ENCODE peak calls at places on chromosome 5, in six cellular contexts. B is GM10248; F is effector CD4-positive, alpha-beta T cell; Q is heart right ventricle; Z is T-helper 9 cell; V is adipocyte. E is an unnamed sample.

GRCh38 chr5:136011427-136012001 is 17.3 kb upstream of the TGFBI start:
- DNase-seq in B (no peak), F (no peak), Q (no peak), Z (no peak), V (no peak), E (no peak)

GRCh38 chr5:13739462-13739861 is 205.0 kb downstream of the DNAH5 start:
- DNase-seq in B (no peak), F (no peak), Q (no peak), Z (no peak), V (no peak), E (no peak)

GRCh38 chr5:92504346-92504745 is 1076.7 kb downstream of the NR2F1-AS1 start:
- DNase-seq in B (no peak), F (no peak), Q (no peak), Z (no peak), V (no peak), E (no peak)

GRCh38 chr5:6734243-6734695 is 21.0 kb downstream of the TENT4A start:
- DNase-seq in B (no peak), F (no peak), Q (peak), Z (no peak), V (no peak), E (no peak)

GRCh38 chr5:146561711-146562110 is 45.7 kb upstream of the GPR151 start:
- DNase-seq in B (no peak), F (no peak), Q (no peak), Z (no peak), V (no peak), E (no peak)

GRCh38 chr5:125756456-125756855 is 666.8 kb upstream of the GRAMD2B start:
- DNase-seq in B (no peak), F (no peak), Q (no peak), Z (no peak), V (peak), E (no peak)

GRCh38 chr5:162209005-162209605 is 141.5 kb downstream of the GABRG2 start:
- DNase-seq in B (peak), F (no peak), Q (no peak), Z (no peak), V (peak), E (peak)

GRCh38 chr5:156824800-156825199 is 25.3 kb upstream of the PPP1R2B start:
- DNase-seq in B (no peak), F (no peak), Q (no peak), Z (no peak), V (peak), E (no peak)

GRCh38 chr5:157626831-157627230 is 25.4 kb downstream of the SOX30 start:
- DNase-seq in B (no peak), F (no peak), Q (no peak), Z (no peak), V (no peak), E (no peak)

E was measured in HL-60.